ENCODE peak calls at places on chromosome 10, in nine cellular contexts. X is AG20443; I is fibroblast of the aortic adventitia; S is NCI-H1105 treated with DMSO at 0.1 percent for 48 hours; Y is mammary epithelial cell; F is NB4; H is GM12865; V is GM13977; N is activated naive CD4-positive, alpha-beta T cell treated with anti-CD3 and anti-CD28 coated beads, Interleukin-2, amount 10 ng/mL, durations not matched to agents 7 days and 5 days. D is an unnamed sample.

GRCh38 chr10:106904209-106904608 is 260.3 kb downstream of the SORCS1 start:
- DNase-seq in X (no peak), I (no peak), S (no peak), Y (no peak), F (no peak), H (no peak), V (no peak), N (no peak), D (no peak)

GRCh38 chr10:121461307-121461706 is 136.9 kb downstream of the FGFR2 start:
- DNase-seq in X (no peak), I (no peak), S (no peak), Y (no peak), F (no peak), H (no peak), V (no peak), N (no peak), D (no peak)

GRCh38 chr10:8023851-8024250 is 30.6 kb upstream of the GATA3 start:
- DNase-seq in X (no peak), I (no peak), S (no peak), Y (no peak), F (no peak), H (no peak), V (no peak), N (no peak), D (no peak)

GRCh38 chr10:117545141-117546019 is 2.8 kb downstream of the EMX2 start:
- DNase-seq in X (no peak), I (no peak), S (no peak), Y (no peak), F (no peak), H (no peak), V (peak; percentile 34), N (no peak), D (no peak)

GRCh38 chr10:2985729-2986232 is 81.6 kb upstream of the PFKP start:
- DNase-seq in X (peak; percentile 74), I (peak; percentile 43), S (no peak), Y (peak; percentile 64), F (no peak), H (no peak), V (no peak), N (no peak), D (no peak)

GRCh38 chr10:43420369-43421200 is 11.6 kb upstream of the HNRNPF start:
- DNase-seq in X (peak; percentile 92), I (peak; percentile 90), S (peak; percentile 40), Y (peak; percentile 61), F (peak; percentile 97), H (peak; percentile 93), V (peak; percentile 78), N (peak; percentile 92), D (peak; percentile 90)

GRCh38 chr10:110610308-110610774 is 33.8 kb upstream of the RBM20 start:
- DNase-seq in X (peak; percentile 79), I (peak; percentile 64), S (peak; percentile 67), Y (peak; percentile 46), F (peak; percentile 74), H (peak; percentile 71), V (peak; percentile 60), N (peak; percentile 68), D (peak; percentile 96)

GRCh38 chr10:30812018-30812851 is 182.7 kb upstream of the LYZL2 start:
- DNase-seq in X (peak; percentile 78), I (peak; percentile 97), S (no peak), Y (no peak), F (peak; percentile 35), H (no peak), V (no peak), N (no peak), D (no peak)

GRCh38 chr10:119370046-119370770 is 162.8 kb downstream of the GRK5 start:
- DNase-seq in X (peak; percentile 92), I (peak; percentile 93), S (no peak), Y (no peak), F (no peak), H (no peak), V (no peak), N (no peak), D (peak; percentile 83)

GRCh38 chr10:114868801-114869200 is 47.2 kb downstream of the FHIP2A start:
- DNase-seq in X (peak; percentile 62), I (peak; percentile 71), S (no peak), Y (peak; percentile 66), F (no peak), H (no peak), V (no peak), N (no peak), D (no peak)

GRCh38 chr10:84159076-84159475 is 14.5 kb upstream of the GPR15LG start:
- DNase-seq in X (no peak), I (no peak), S (no peak), Y (no peak), F (peak; percentile 27), H (no peak), V (no peak), N (no peak), D (no peak)

GRCh38 chr10:3716093-3716492 is 68.9 kb downstream of the KLF6 start:
- DNase-seq in X (no peak), I (no peak), S (no peak), Y (peak; percentile 72), F (no peak), H (no peak), V (no peak), N (no peak), D (no peak)

D was measured in trophoblast cell.